ENCODE peak calls at places on chromosomes 4 and X, in six cellular contexts. Y is upper lobe of left lung, R is astrocyte of the cerebellum, M is A549, L is GM12865, Q is Peyer's patch. V is an unnamed sample.

GRCh38 chr4:182862921-182863320 is 54.3 kb downstream of the DCTD start:
- DNase-seq in Y (peak; percentile 83), R (no peak), M (no peak), L (no peak), Q (no peak), V (no peak)

GRCh38 chr4:47209833-47210232 is 178.5 kb downstream of the GABRB1 start:
- DNase-seq in Y (no peak), R (peak; percentile 40), M (no peak), L (no peak), Q (no peak), V (no peak)

GRCh38 chrX:143781103-143781502 is 60.6 kb upstream of the SPANXN2 start:
- DNase-seq in Y (no peak), R (no peak), M (no peak), L (no peak), Q (no peak), V (no peak)

GRCh38 chrX:21691512-21692018 is 33.4 kb upstream of the KLHL34 start:
- DNase-seq in Y (no peak), R (no peak), M (no peak), L (no peak), Q (no peak), V (no peak)

GRCh38 chr4:113849771-113850170 is 88.2 kb upstream of the CAMK2D start:
- DNase-seq in Y (no peak), R (no peak), M (no peak), L (no peak), Q (no peak), V (no peak)

GRCh38 chrX:15816886-15817285 is 26.6 kb downstream of the ZRSR2 start:
- DNase-seq in Y (peak; percentile 23), R (peak; percentile 9), M (no peak), L (peak; percentile 28), Q (no peak), V (no peak)

GRCh38 chr4:168197926-168198325 is 105.6 kb downstream of the ANXA10 start:
- DNase-seq in Y (no peak), R (peak; percentile 40), M (no peak), L (no peak), Q (no peak), V (no peak)

GRCh38 chr4:139176299-139177048 is 544 bp downstream of the ELF2 start:
- DNase-seq in Y (peak; percentile 91), R (no peak), M (peak; percentile 35), L (peak; percentile 67), Q (peak; percentile 63), V (peak; percentile 73)

GRCh38 chrX:42247241-42247640 is 323.9 kb upstream of the CASK start:
- DNase-seq in Y (no peak), R (no peak), M (no peak), L (peak; percentile 4), Q (no peak), V (no peak)

GRCh38 chr4:185872747-185873380 is 60.9 kb upstream of the SORBS2 start:
- DNase-seq in Y (no peak), R (no peak), M (no peak), L (no peak), Q (no peak), V (no peak)

GRCh38 chr4:136637071-136637777 is 895.1 kb downstream of the PCDH18 start:
- DNase-seq in Y (no peak), R (no peak), M (no peak), L (peak; percentile 30), Q (no peak), V (no peak)

GRCh38 chr4:7190668-7191545 is 1.4 kb upstream of the SORCS2 start:
- DNase-seq in Y (no peak), R (no peak), M (no peak), L (no peak), Q (no peak), V (no peak)

GRCh38 chr4:7187691-7188090 is 4.6 kb upstream of the SORCS2 start:
- DNase-seq in Y (no peak), R (no peak), M (no peak), L (no peak), Q (no peak), V (no peak)

GRCh38 chr4:7190278-7190594 is 2.1 kb upstream of the SORCS2 start:
- DNase-seq in Y (no peak), R (no peak), M (no peak), L (no peak), Q (no peak), V (no peak)

GRCh38 chr4:7189066-7189465 is 3.3 kb upstream of the SORCS2 start:
- DNase-seq in Y (no peak), R (no peak), M (no peak), L (no peak), Q (no peak), V (no peak)

GRCh38 chr4:7189475-7190277 is 2.7 kb upstream of the SORCS2 start:
- DNase-seq in Y (no peak), R (no peak), M (no peak), L (no peak), Q (no peak), V (no peak)
- TF ChIP-seq CTCF in Y (no peak), R (no peak), M (no peak), L (no peak), Q (peak; percentile 22), V (peak; percentile 24)

GRCh38 chrX:47360423-47361179 is 9.8 kb upstream of the ZNF157 start:
- DNase-seq in Y (no peak), R (no peak), M (no peak), L (no peak), Q (no peak), V (no peak)

GRCh38 chrX:47361538-47362511 is 8.6 kb upstream of the ZNF157 start:
- DNase-seq in Y (peak; percentile 85), R (peak; percentile 91), M (peak; percentile 78), L (peak; percentile 97), Q (peak; percentile 74), V (peak; percentile 58)

GRCh38 chrX:47370278-47370677 is at the start of gene ZNF157:
- DNase-seq in Y (no peak), R (no peak), M (no peak), L (no peak), Q (no peak), V (no peak)

DNA sequence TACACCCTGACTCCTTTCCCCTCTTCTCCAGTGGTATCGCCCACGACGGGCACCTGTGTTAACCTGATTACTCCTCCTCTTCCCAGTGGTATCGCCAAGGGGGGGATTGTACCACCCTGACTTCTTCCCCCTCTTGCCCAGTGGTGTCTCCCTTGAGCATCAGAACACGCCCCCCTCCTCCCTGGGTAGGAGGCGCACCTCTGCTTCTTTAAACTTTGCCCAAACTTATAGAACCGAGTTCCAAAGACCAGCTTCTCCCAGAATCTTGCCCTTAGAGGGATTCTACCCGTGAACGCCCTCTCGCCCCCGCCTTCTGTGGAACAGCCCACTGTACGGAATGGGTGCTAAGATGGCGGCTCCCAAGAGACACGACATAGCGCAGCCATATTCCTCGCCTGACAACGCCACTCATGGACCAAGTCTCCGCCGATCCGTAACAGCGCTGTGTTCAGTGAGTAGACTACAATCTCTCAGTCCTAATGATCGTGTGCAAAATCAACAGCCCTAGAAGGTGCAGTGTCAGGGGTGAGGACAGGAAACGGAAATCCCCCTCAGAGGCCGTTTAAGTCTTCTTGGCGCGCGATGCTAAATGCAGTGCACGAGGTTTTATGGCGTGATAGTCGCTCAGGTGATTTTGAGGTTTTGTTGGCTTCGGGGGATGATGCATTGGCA is 4.2 kb upstream of the ZNF157 start:
- DNase-seq in Y (peak; percentile 57), R (peak; percentile 40), M (peak; percentile 78), L (peak; percentile 90), Q (peak; percentile 65), V (peak; percentile 45)
- TF ChIP-seq CTCF in Y (no peak), R (no peak), M (no peak), L (no peak), Q (no peak), V (no peak)

GRCh38 chrX:151365579-151365978 is 31.4 kb upstream of the VMA21 start:
- DNase-seq in Y (no peak), R (no peak), M (no peak), L (no peak), Q (no peak), V (no peak)

GRCh38 chrX:151359341-151359740 is 37.7 kb upstream of the VMA21 start:
- DNase-seq in Y (no peak), R (no peak), M (no peak), L (no peak), Q (no peak), V (no peak)

GRCh38 chrX:151363316-151363715 is 33.7 kb upstream of the VMA21 start:
- DNase-seq in Y (no peak), R (no peak), M (no peak), L (no peak), Q (no peak), V (no peak)

DNA sequence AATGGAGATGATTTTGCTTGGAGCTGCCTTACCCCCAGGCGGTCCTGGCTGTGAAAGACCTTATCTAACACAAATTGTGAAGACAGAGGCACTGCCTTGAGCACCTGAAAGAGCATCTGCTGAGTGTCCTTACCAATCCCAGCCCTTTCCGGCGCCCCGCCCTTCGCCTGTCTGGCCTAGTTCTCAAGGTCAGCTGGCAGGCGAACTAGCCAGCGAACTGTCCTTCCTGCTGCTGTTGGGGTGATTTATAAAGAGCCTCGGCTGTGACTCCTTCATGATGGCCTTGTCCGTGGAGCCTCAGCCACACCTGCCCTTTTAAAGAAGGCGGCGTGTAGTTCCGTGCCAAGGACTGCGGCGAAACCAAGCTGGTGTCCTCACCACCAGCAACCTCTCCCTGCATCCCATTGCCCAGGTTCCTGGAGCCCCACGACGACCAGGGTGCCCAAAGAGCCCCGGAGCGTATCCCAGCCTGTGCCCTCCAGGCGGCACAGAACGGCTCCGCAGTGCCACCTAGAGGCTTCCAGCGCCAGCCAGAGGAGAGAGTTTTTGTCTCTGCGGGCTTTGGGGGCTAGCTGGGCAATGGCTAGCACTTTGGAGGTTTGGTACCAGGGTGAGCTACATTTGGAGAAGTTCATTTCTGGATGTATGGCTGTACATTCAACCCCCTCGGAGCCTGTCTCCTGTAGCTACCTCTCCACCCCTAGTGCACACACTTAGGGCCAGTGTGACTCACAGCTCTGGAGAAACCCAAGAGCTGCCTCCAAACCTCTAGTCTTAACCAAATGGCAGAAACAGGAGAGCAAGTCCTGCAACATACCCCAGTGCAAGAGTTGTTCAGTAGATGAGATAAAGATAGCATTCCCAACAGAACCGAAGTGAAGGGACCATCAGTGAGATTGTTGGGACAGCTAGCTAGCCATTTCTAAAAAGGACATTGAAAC is 36.8 kb upstream of the VMA21 start:
- DNase-seq in Y (peak; percentile 30), R (no peak), M (peak; percentile 41), L (peak; percentile 16), Q (no peak), V (peak; percentile 36)
- TF ChIP-seq CTCF in Y (peak; percentile 19), R (peak; percentile 67), M (peak; percentile 54), L (peak; percentile 69), Q (peak; percentile 36), V (peak; percentile 67)

GRCh38 chr4:55125087-55125721 is at the start of gene KDR:
- DNase-seq in Y (peak; percentile 29), R (no peak), M (no peak), L (no peak), Q (no peak), V (peak; percentile 29)

GRCh38 chr4:55123791-55124190 is 1.6 kb downstream of the KDR start:
- DNase-seq in Y (no peak), R (no peak), M (no peak), L (no peak), Q (no peak), V (no peak)

GRCh38 chr4:55124337-55125076 is 888 bp downstream of the KDR start:
- DNase-seq in Y (no peak), R (no peak), M (no peak), L (no peak), Q (no peak), V (no peak)

GRCh38 chr4:55121246-55121645 is 4.1 kb downstream of the KDR start:
- DNase-seq in Y (no peak), R (no peak), M (no peak), L (no peak), Q (no peak), V (no peak)

DNA sequence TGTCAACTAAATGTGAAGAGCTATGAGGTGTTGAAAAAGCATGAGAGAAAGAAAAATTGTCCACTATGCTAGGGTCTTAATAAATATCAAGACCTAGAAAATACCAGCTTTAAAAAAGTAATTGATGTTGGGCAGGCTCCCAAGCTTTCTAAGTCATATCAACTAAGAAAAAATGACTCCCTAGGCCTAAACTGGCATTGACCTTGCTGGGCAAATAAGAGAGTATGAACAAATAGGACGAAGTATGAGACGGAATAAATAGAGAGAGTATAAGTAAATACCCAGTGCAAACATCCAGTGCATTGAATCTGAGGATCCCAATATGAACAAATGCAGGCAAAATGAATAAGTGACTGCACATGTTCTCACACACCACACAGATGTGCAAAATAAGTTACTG is 3.2 kb downstream of the KDR start:
- DNase-seq in Y (no peak), R (no peak), M (no peak), L (no peak), Q (no peak), V (no peak)
- TF ChIP-seq CTCF in Y (no peak), R (no peak), M (no peak), L (no peak), Q (no peak), V (no peak)

V was measured in progenitor cell of endocrine pancreas.